ENCODE peak calls at places on chromosomes 2 and 18, in six cellular contexts. J is uterus; D is prostate gland; M is fibroblast of lung; L is upper lobe of right lung; C is activated T-helper 1 cell treated with anti-CD3 and anti-CD28 coated beads, Interleukin-2, amount 50 U/mL, for 16 hours. X is an unnamed sample.

GRCh38 chr2:157839162-157839801 is 36.8 kb downstream of the ACVR1 start:
- DNase-seq in J (no peak), D (no peak), M (peak), L (no peak), C (no peak), X (no peak)

GRCh38 chr18:32549248-32549842 is 78.7 kb upstream of the GAREM1 start:
- DNase-seq in J (peak), D (peak), M (peak), L (no peak), C (peak), X (peak)

GRCh38 chr2:181077128-181077709 is 96.8 kb downstream of the UBE2E3 start:
- DNase-seq in J (no peak), D (no peak), M (peak), L (no peak), C (no peak), X (peak)

GRCh38 chr18:35267809-35268208 is 22.2 kb downstream of the ZSCAN30 start:
- DNase-seq in J (peak), D (no peak), M (no peak), L (peak), C (no peak), X (no peak)

GRCh38 chr2:8851811-8852560 is 14.6 kb upstream of the KIDINS220 start:
- DNase-seq in J (no peak), D (no peak), M (peak), L (no peak), C (no peak), X (no peak)

GRCh38 chr2:182636694-182637093 is 79.4 kb upstream of the DNAJC10 start:
- DNase-seq in J (no peak), D (no peak), M (no peak), L (no peak), C (no peak), X (no peak)

GRCh38 chr2:10982931-10983701 is 71.4 kb downstream of the KCNF1 start:
- DNase-seq in J (no peak), D (no peak), M (no peak), L (peak), C (no peak), X (no peak)

GRCh38 chr2:99689135-99689742 is 199.4 kb upstream of the REV1 start:
- DNase-seq in J (no peak), D (no peak), M (no peak), L (no peak), C (no peak), X (no peak)

GRCh38 chr2:174787485-174788205 is 23.4 kb upstream of the CHRNA1 start:
- DNase-seq in J (no peak), D (no peak), M (peak), L (no peak), C (no peak), X (no peak)

GRCh38 chr2:19362094-19362649 is 3.7 kb upstream of the OSR1 start:
- DNase-seq in J (no peak), D (no peak), M (peak), L (no peak), C (no peak), X (no peak)

GRCh38 chr2:160043265-160043664 is 19.1 kb downstream of the PLA2R1 start:
- DNase-seq in J (no peak), D (no peak), M (peak), L (no peak), C (no peak), X (no peak)

GRCh38 chr18:49625021-49625691 is 63.3 kb downstream of the LIPG start:
- DNase-seq in J (no peak), D (no peak), M (peak), L (no peak), C (no peak), X (no peak)

GRCh38 chr2:160606336-160606735 is 112.7 kb upstream of the RBMS1 start:
- DNase-seq in J (no peak), D (no peak), M (peak), L (no peak), C (no peak), X (no peak)

GRCh38 chr2:230137902-230138539 is 69.3 kb upstream of the SLC16A14 start:
- DNase-seq in J (no peak), D (no peak), M (peak), L (no peak), C (no peak), X (peak)

GRCh38 chr2:16315911-16316310 is 349.7 kb downstream of the CYRIA start:
- DNase-seq in J (no peak), D (no peak), M (no peak), L (no peak), C (no peak), X (no peak)

GRCh38 chr2:102433973-102434654 is 11.2 kb downstream of the IL18RAP start:
- DNase-seq in J (no peak), D (no peak), M (no peak), L (no peak), C (no peak), X (no peak)

GRCh38 chr18:35104391-35105051 is 63.3 kb downstream of the MAPRE2 start:
- DNase-seq in J (no peak), D (no peak), M (no peak), L (no peak), C (no peak), X (no peak)

GRCh38 chr2:106108351-106108750 is 85.8 kb downstream of the UXS1 start:
- DNase-seq in J (no peak), D (no peak), M (peak), L (no peak), C (no peak), X (no peak)

GRCh38 chr2:112155331-112156151 is 17.4 kb downstream of the FBLN7 start:
- DNase-seq in J (no peak), D (no peak), M (no peak), L (peak), C (no peak), X (no peak)

GRCh38 chr2:171447675-171448074 is 13.6 kb downstream of the DCAF17 start:
- DNase-seq in J (no peak), D (no peak), M (no peak), L (no peak), C (no peak), X (no peak)

GRCh38 chr18:9951022-9951859 is 37.4 kb downstream of the VAPA start:
- DNase-seq in J (no peak), D (no peak), M (peak), L (no peak), C (no peak), X (peak)

GRCh38 chr2:205675861-205676516 is 6.3 kb upstream of the NRP2 start:
- DNase-seq in J (no peak), D (no peak), M (peak), L (no peak), C (no peak), X (peak)

GRCh38 chr2:208491648-208492047 is 85.1 kb downstream of the PTH2R start:
- DNase-seq in J (no peak), D (no peak), M (no peak), L (no peak), C (no peak), X (no peak)

GRCh38 chr2:235553696-235554100 is 59.9 kb downstream of the AGAP1 start:
- DNase-seq in J (no peak), D (no peak), M (peak), L (no peak), C (no peak), X (no peak)

GRCh38 chr2:36444206-36444605 is 88.6 kb downstream of the CRIM1 start:
- DNase-seq in J (no peak), D (no peak), M (peak), L (no peak), C (no peak), X (no peak)

GRCh38 chr2:62114564-62114963 is 81.4 kb upstream of the B3GNT2 start:
- DNase-seq in J (no peak), D (no peak), M (no peak), L (no peak), C (no peak), X (no peak)

GRCh38 chr2:99643824-99644787 is 154.3 kb upstream of the REV1 start:
- DNase-seq in J (no peak), D (no peak), M (peak), L (no peak), C (no peak), X (no peak)

GRCh38 chr2:69711971-69712370 is 30.0 kb upstream of the ANXA4 start:
- DNase-seq in J (no peak), D (no peak), M (no peak), L (no peak), C (no peak), X (no peak)

GRCh38 chr2:73839653-73840411 is 11.1 kb downstream of the STAMBP start:
- DNase-seq in J (no peak), D (no peak), M (peak), L (no peak), C (no peak), X (no peak)